ENCODE peak calls at places on chromosomes 13 and 19, in six cellular contexts. One of them, this sample, is unnamed.

GRCh38 chr19:32866564-32867265 is 2.9 kb downstream of the SLC7A9 start:
- DNase-seq in GM12878: no peak
- DNase-seq in HepG2: no peak
- DNase-seq in A549: no peak
- DNase-seq in IMR-90: no peak
- DNase-seq in K562: no peak
- DNase-seq in this sample: no peak

GRCh38 chr13:79678100-79678499 is 197.1 kb downstream of the NDFIP2 start:
- DNase-seq in HepG2: peak; percentile 24
- DNase-seq in GM12878: no peak
- DNase-seq in A549: no peak
- DNase-seq in K562: no peak
- DNase-seq in IMR-90: peak; percentile 44
- DNase-seq in this sample: no peak

GRCh38 chr13:41065098-41065497 is 3.8 kb downstream of the WBP4 start:
- DNase-seq in A549: no peak
- DNase-seq in IMR-90: peak; percentile 92
- DNase-seq in GM12878: no peak
- DNase-seq in K562: no peak
- DNase-seq in HepG2: no peak
- DNase-seq in this sample: no peak

GRCh38 chr13:45121421-45121820 is 1.1 kb downstream of the GTF2F2 start:
- DNase-seq in K562: no peak
- DNase-seq in IMR-90: peak; percentile 53
- DNase-seq in HepG2: peak; percentile 16
- DNase-seq in A549: no peak
- DNase-seq in GM12878: no peak
- DNase-seq in this sample: peak; percentile 23

GRCh38 chr19:311813-312261 is 20.6 kb upstream of the PLPP2 start:
- DNase-seq in HepG2: no peak
- DNase-seq in A549: no peak
- DNase-seq in IMR-90: no peak
- DNase-seq in K562: no peak
- DNase-seq in GM12878: no peak
- DNase-seq in this sample: no peak

GRCh38 chr19:5292843-5293606 is 47.6 kb downstream of the PTPRS start:
- DNase-seq in A549: peak; percentile 77
- DNase-seq in IMR-90: peak; percentile 65
- DNase-seq in K562: peak; percentile 97
- DNase-seq in HepG2: no peak
- DNase-seq in GM12878: no peak
- DNase-seq in this sample: peak; percentile 96

GRCh38 chr13:75685239-75685697 is 49.1 kb downstream of the LMO7 start:
- DNase-seq in IMR-90: peak; percentile 91
- DNase-seq in GM12878: no peak
- DNase-seq in K562: no peak
- DNase-seq in HepG2: peak; percentile 42
- DNase-seq in A549: no peak
- DNase-seq in this sample: no peak

GRCh38 chr13:23159205-23159586 is 21.6 kb upstream of the SGCG start:
- DNase-seq in A549: peak; percentile 24
- DNase-seq in HepG2: peak; percentile 15
- DNase-seq in IMR-90: peak; percentile 13
- DNase-seq in GM12878: no peak
- DNase-seq in K562: peak; percentile 7
- DNase-seq in this sample: peak; percentile 41

GRCh38 chr13:44181938-44182337 is 191.7 kb upstream of the SERP2 start:
- DNase-seq in GM12878: no peak
- DNase-seq in IMR-90: no peak
- DNase-seq in K562: no peak
- DNase-seq in A549: no peak
- DNase-seq in HepG2: no peak
- DNase-seq in this sample: no peak

GRCh38 chr13:24540236-24541126 is 27.9 kb upstream of the PARP4 start:
- DNase-seq in GM12878: no peak
- DNase-seq in A549: peak; percentile 10
- DNase-seq in IMR-90: no peak
- DNase-seq in HepG2: peak; percentile 2
- DNase-seq in K562: peak; percentile 16
- DNase-seq in this sample: peak; percentile 5

GRCh38 chr13:20553309-20553708 is 13.6 kb upstream of the IFT88 start:
- DNase-seq in K562: no peak
- DNase-seq in GM12878: no peak
- DNase-seq in HepG2: peak; percentile 83
- DNase-seq in IMR-90: no peak
- DNase-seq in A549: no peak
- DNase-seq in this sample: no peak

DNA sequence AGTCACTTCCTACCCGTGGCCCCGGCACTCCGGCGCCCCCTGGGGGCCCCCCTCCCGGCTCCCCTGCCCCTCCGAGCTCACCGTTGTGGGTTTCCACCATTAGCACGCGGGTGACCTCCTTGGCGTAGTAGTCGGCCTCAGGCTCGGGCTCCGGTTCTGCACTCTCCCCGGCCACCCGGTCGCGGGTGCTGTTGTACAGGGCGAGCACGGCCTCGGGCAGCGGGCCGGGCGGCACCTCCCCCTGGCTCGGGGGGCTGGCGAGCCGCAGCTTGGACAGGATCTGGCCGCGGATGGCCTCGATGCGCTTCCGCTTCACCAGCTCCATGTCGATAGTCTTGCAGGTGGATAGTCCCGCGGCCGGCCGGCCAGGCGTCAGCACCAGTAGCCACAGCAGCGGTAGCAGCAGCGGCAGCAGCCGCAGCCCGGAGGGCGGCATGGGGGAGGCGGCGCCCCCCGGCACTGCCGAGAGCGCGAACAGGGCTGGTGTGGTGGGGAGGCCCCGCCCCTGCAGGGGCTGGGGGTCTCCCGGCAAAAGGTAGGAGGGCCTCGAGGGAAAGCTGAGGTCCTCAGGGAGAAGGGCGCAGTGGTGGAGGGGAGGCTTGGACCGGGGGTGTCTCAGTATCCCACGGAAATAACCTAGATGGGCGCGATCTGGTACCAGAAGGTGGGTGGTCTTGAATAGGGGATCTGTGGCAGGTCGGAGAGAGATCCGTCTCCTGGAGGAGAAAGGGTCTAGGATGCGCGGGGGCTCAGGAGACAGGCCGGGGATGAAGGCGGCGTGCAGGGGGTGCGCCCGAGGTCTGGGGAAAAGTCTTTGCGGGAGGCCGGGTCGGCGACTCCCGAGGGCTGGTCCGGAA is 885 bp downstream of the TGFB1 start:
- DNase-seq in IMR-90: peak; percentile 44
- DNase-seq in HepG2: peak; percentile 54
- DNase-seq in A549: peak; percentile 99
- DNase-seq in K562: peak; percentile 73
- DNase-seq in GM12878: no peak
- DNase-seq in this sample: peak; percentile 40
- TF ChIP-seq BHLHE40 in IMR-90: no peak
- TF ChIP-seq BHLHE40 in HepG2: no peak
- TF ChIP-seq BHLHE40 in A549: no peak
- TF ChIP-seq BHLHE40 in K562: no peak
- TF ChIP-seq BHLHE40 in GM12878: peak; percentile 50
- TF ChIP-seq BHLHE40 in this sample: no peak

GRCh38 chr19:47623151-47623920 is 14.4 kb downstream of the BICRA start:
- DNase-seq in IMR-90: no peak
- DNase-seq in HepG2: no peak
- DNase-seq in GM12878: no peak
- DNase-seq in A549: no peak
- DNase-seq in K562: no peak
- DNase-seq in this sample: no peak
- TF ChIP-seq BHLHE40 in IMR-90: no peak
- TF ChIP-seq BHLHE40 in HepG2: no peak
- TF ChIP-seq BHLHE40 in GM12878: no peak
- TF ChIP-seq BHLHE40 in A549: no peak
- TF ChIP-seq BHLHE40 in K562: no peak
- TF ChIP-seq BHLHE40 in this sample: no peak

DNA sequence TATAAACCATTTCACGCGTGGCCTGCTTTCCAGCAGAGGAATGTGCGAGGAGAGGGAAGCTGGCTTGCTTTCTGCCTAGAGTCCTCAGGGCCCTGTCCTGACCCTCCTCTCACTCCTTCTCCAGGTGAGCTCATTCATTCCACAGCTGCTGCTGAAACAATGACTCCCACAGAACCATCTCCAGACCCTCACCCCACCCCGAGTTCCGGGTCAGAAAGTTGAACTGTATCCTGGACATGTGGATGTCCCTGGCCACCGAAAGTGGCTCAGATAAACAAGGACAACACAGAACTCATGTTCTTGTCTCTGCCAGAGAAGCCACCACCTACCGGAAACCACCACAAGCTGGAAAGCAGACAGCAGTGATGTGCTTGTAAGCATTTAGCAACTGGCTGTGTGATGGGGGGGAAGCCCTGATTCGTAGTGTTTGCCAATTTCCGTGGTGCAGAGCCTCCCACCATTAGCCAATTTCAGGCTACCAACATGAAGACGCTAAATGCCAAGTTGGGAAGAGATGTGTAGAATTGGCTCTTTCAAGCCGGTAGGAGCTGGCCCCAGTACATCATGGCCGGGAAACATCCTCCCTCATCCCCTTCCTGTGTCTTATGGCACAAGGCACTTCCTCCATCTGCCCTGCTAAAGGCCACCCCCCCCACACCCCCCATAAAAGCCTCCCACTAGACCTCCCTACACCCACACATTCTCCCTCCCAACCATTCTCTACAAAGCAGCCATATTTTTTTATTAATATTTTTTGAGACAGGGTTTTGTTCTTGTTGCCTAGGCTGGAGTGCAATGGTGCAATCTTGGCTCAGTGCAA is 5.0 kb downstream of the SYCE2 start:
- DNase-seq in A549: no peak
- DNase-seq in K562: peak; percentile 11
- DNase-seq in HepG2: peak; percentile 49
- DNase-seq in GM12878: no peak
- DNase-seq in IMR-90: no peak
- DNase-seq in this sample: no peak
- TF ChIP-seq BHLHE40 in A549: no peak
- TF ChIP-seq BHLHE40 in K562: no peak
- TF ChIP-seq BHLHE40 in HepG2: no peak
- TF ChIP-seq BHLHE40 in GM12878: no peak
- TF ChIP-seq BHLHE40 in IMR-90: no peak
- TF ChIP-seq BHLHE40 in this sample: no peak

GRCh38 chr19:52270266-52270885 is 989 bp downstream of the ZNF766 start:
- DNase-seq in K562: peak; percentile 23
- DNase-seq in HepG2: no peak
- DNase-seq in A549: peak; percentile 47
- DNase-seq in GM12878: no peak
- DNase-seq in IMR-90: peak; percentile 17
- DNase-seq in this sample: no peak
- TF ChIP-seq BHLHE40 in K562: no peak
- TF ChIP-seq BHLHE40 in HepG2: no peak
- TF ChIP-seq BHLHE40 in A549: no peak
- TF ChIP-seq BHLHE40 in GM12878: no peak
- TF ChIP-seq BHLHE40 in IMR-90: no peak
- TF ChIP-seq BHLHE40 in this sample: no peak

GRCh38 chr13:51583875-51584730 is at the start of gene WDFY2:
- DNase-seq in K562: peak; percentile 92
- DNase-seq in A549: peak; percentile 69
- DNase-seq in IMR-90: peak; percentile 100
- DNase-seq in HepG2: peak; percentile 99
- DNase-seq in GM12878: peak; percentile 99
- DNase-seq in this sample: peak; percentile 96
- TF ChIP-seq BHLHE40 in K562: peak; percentile 41
- TF ChIP-seq BHLHE40 in A549: no peak
- TF ChIP-seq BHLHE40 in IMR-90: peak; percentile 40
- TF ChIP-seq BHLHE40 in HepG2: no peak
- TF ChIP-seq BHLHE40 in GM12878: peak; percentile 45
- TF ChIP-seq BHLHE40 in this sample: no peak

GRCh38 chr13:50449465-50449864 is 394.0 kb downstream of the DLEU7 start:
- DNase-seq in A549: no peak
- DNase-seq in GM12878: no peak
- DNase-seq in IMR-90: no peak
- DNase-seq in K562: no peak
- DNase-seq in HepG2: no peak
- DNase-seq in this sample: no peak
- TF ChIP-seq BHLHE40 in A549: no peak
- TF ChIP-seq BHLHE40 in GM12878: no peak
- TF ChIP-seq BHLHE40 in IMR-90: no peak
- TF ChIP-seq BHLHE40 in K562: no peak
- TF ChIP-seq BHLHE40 in HepG2: no peak
- TF ChIP-seq BHLHE40 in this sample: no peak

GRCh38 chr19:19602136-19602712 is 16.3 kb downstream of the PBX4 start:
- DNase-seq in A549: no peak
- DNase-seq in GM12878: no peak
- DNase-seq in K562: no peak
- DNase-seq in IMR-90: no peak
- DNase-seq in HepG2: peak; percentile 40
- DNase-seq in this sample: no peak
- TF ChIP-seq BHLHE40 in A549: no peak
- TF ChIP-seq BHLHE40 in GM12878: no peak
- TF ChIP-seq BHLHE40 in K562: no peak
- TF ChIP-seq BHLHE40 in IMR-90: no peak
- TF ChIP-seq BHLHE40 in HepG2: no peak
- TF ChIP-seq BHLHE40 in this sample: no peak

GRCh38 chr19:18023596-18024212 is 15.7 kb downstream of the ARRDC2 start:
- DNase-seq in K562: peak; percentile 51
- DNase-seq in HepG2: no peak
- DNase-seq in GM12878: no peak
- DNase-seq in A549: no peak
- DNase-seq in IMR-90: no peak
- DNase-seq in this sample: no peak
- TF ChIP-seq BHLHE40 in K562: no peak
- TF ChIP-seq BHLHE40 in HepG2: no peak
- TF ChIP-seq BHLHE40 in GM12878: peak; percentile 95
- TF ChIP-seq BHLHE40 in A549: no peak
- TF ChIP-seq BHLHE40 in IMR-90: no peak
- TF ChIP-seq BHLHE40 in this sample: no peak

GRCh38 chr19:49149652-49150105 is 5.5 kb downstream of the HRC start:
- DNase-seq in HepG2: peak; percentile 76
- DNase-seq in A549: peak; percentile 82
- DNase-seq in K562: peak; percentile 39
- DNase-seq in IMR-90: peak; percentile 83
- DNase-seq in GM12878: no peak
- DNase-seq in this sample: peak; percentile 68
- TF ChIP-seq BHLHE40 in HepG2: peak; percentile 96
- TF ChIP-seq BHLHE40 in A549: peak; percentile 91
- TF ChIP-seq BHLHE40 in K562: peak; percentile 93
- TF ChIP-seq BHLHE40 in IMR-90: peak; percentile 99
- TF ChIP-seq BHLHE40 in GM12878: peak; percentile 29
- TF ChIP-seq BHLHE40 in this sample: peak; percentile 84